ENCODE peak calls at places on chromosomes 7 and 10, in nine cellular contexts. Q, R, U, A, Z, G, K, M and V are unnamed samples.

GRCh38 chr7:143385891-143386781 is 5.0 kb downstream of the ZYX start:
- DNase-seq in Q (no peak), R (peak; percentile 77), U (no peak), A (no peak), Z (no peak), G (no peak), K (no peak), M (no peak), V (peak; percentile 20)

GRCh38 chr10:29119374-29119773 is 169.5 kb upstream of the LYZL1 start:
- DNase-seq in Q (peak; percentile 48), R (no peak), U (no peak), A (no peak), Z (no peak), G (peak; percentile 72), K (no peak), M (peak; percentile 43), V (no peak)

GRCh38 chr7:132548489-132549078 is 27.7 kb downstream of the PLXNA4 start:
- DNase-seq in Q (no peak), R (no peak), U (no peak), A (no peak), Z (peak; percentile 82), G (no peak), K (no peak), M (no peak), V (no peak)

GRCh38 chr10:114925675-114926204 is 12.3 kb upstream of the TRUB1 start:
- DNase-seq in Q (no peak), R (no peak), U (no peak), A (no peak), Z (peak; percentile 55), G (no peak), K (no peak), M (peak; percentile 59), V (peak; percentile 18)

GRCh38 chr10:79003183-79004100 is 65.3 kb upstream of the ZMIZ1 start:
- DNase-seq in Q (no peak), R (no peak), U (no peak), A (no peak), Z (no peak), G (no peak), K (peak; percentile 63), M (peak; percentile 61), V (no peak)

GRCh38 chr10:4546500-4546899 is 279.5 kb upstream of the AKR1E2 start:
- DNase-seq in Q (no peak), R (no peak), U (no peak), A (no peak), Z (peak; percentile 12), G (no peak), K (no peak), M (no peak), V (no peak)

GRCh38 chr7:158309844-158310763 is 277.5 kb downstream of the PTPRN2 start:
- DNase-seq in Q (no peak), R (no peak), U (no peak), A (peak; percentile 15), Z (no peak), G (no peak), K (no peak), M (no peak), V (no peak)

GRCh38 chr7:21617916-21618390 is 75.1 kb downstream of the DNAH11 start:
- DNase-seq in Q (no peak), R (peak; percentile 85), U (no peak), A (peak; percentile 77), Z (peak; percentile 91), G (no peak), K (no peak), M (peak; percentile 73), V (no peak)

GRCh38 chr7:128831994-128832879 is 2.0 kb downstream of the FLNC start:
- DNase-seq in Q (no peak), R (peak; percentile 84), U (no peak), A (no peak), Z (peak; percentile 43), G (peak; percentile 87), K (peak; percentile 90), M (no peak), V (no peak)

GRCh38 chr7:98288064-98288823 is 6.8 kb downstream of the BRI3 start:
- DNase-seq in Q (no peak), R (no peak), U (no peak), A (no peak), Z (no peak), G (no peak), K (no peak), M (peak; percentile 74), V (no peak)

GRCh38 chr10:116120688-116121087 is 152.3 kb downstream of the GFRA1 start:
- DNase-seq in Q (peak; percentile 8), R (no peak), U (no peak), A (no peak), Z (no peak), G (peak; percentile 59), K (peak; percentile 46), M (no peak), V (no peak)

GRCh38 chr7:27191081-27191715 is 6.2 kb upstream of the HOXA11 start:
- DNase-seq in Q (no peak), R (no peak), U (no peak), A (no peak), Z (no peak), G (no peak), K (no peak), M (peak; percentile 8), V (no peak)

GRCh38 chr10:122142652-122143237 is 128.4 kb upstream of the BTBD16 start:
- DNase-seq in Q (no peak), R (no peak), U (no peak), A (no peak), Z (no peak), G (peak; percentile 67), K (peak; percentile 46), M (no peak), V (peak; percentile 67)

GRCh38 chr10:43390791-43391190 is 18.2 kb downstream of the HNRNPF start:
- DNase-seq in Q (no peak), R (peak; percentile 52), U (no peak), A (no peak), Z (peak; percentile 66), G (peak; percentile 64), K (peak; percentile 40), M (no peak), V (no peak)

GRCh38 chr10:87505366-87506113 is 847 bp downstream of the MINPP1 start:
- DNase-seq in Q (peak; percentile 71), R (peak; percentile 72), U (peak; percentile 71), A (peak; percentile 37), Z (peak; percentile 39), G (peak; percentile 78), K (peak; percentile 72), M (peak; percentile 63), V (peak; percentile 76)

GRCh38 chr10:48649349-48649944 is 35.2 kb upstream of the WDFY4 start:
- DNase-seq in Q (no peak), R (no peak), U (no peak), A (no peak), Z (no peak), G (no peak), K (no peak), M (no peak), V (no peak)
- TF ChIP-seq CTCF in Q (no peak), R (no peak), U (no peak), A (no peak), Z (peak; percentile 23), G (no peak), K (no peak), M (no peak), V (no peak)

GRCh38 chr10:92074126-92074887 is 150.7 kb downstream of the BTAF1 start:
- DNase-seq in Q (peak; percentile 46), R (no peak), U (no peak), A (no peak), Z (peak; percentile 15), G (no peak), K (no peak), M (no peak), V (no peak)
- TF ChIP-seq CTCF in Q (peak; percentile 27), R (no peak), U (peak; percentile 29), A (no peak), Z (no peak), G (no peak), K (peak; percentile 27), M (peak; percentile 38), V (peak; percentile 11)

GRCh38 chr7:116576350-116577319 is 51.8 kb downstream of the CAV1 start:
- DNase-seq in Q (no peak), R (no peak), U (no peak), A (no peak), Z (peak; percentile 93), G (no peak), K (no peak), M (peak; percentile 25), V (no peak)
- TF ChIP-seq CTCF in Q (no peak), R (no peak), U (no peak), A (no peak), Z (no peak), G (no peak), K (peak; percentile 13), M (no peak), V (no peak)

DNA sequence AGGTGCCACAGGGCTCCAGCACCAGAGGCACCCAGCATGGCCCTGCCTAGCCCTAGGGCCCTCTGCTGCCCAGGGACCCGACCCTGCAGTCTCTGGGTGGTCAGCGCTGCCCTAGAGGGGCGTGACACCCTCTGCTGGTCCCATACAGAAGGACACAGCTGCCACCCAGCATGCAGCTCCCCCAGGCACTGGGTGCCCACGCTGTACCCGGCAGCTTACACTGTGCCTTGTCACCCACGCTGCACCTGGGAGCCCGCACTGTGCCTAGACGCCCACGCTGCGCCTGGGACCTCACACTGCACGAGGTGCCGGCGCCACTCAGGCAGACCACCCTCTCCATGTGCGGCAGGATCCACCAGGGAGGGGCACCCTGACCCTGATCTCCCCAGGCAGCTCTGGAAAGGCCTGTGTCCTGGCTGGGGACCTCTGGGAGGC is 55.2 kb downstream of the PWWP2B start:
- DNase-seq in Q (no peak), R (no peak), U (no peak), A (no peak), Z (no peak), G (peak; percentile 48), K (no peak), M (no peak), V (no peak)
- TF ChIP-seq CTCF in Q (no peak), R (no peak), U (peak; percentile 40), A (no peak), Z (no peak), G (peak; percentile 34), K (no peak), M (peak; percentile 16), V (no peak)